ENCODE peak calls at places on chromosomes 11 and 22, in five cellular contexts. R is adipocyte, W is anterior cingulate cortex, B is NCI-H2081, C is HEK293T. Y is an unnamed sample.

GRCh38 chr11:36257351-36257750 is 31.9 kb downstream of the COMMD9 start:
- DNase-seq in R (no peak), W (no peak), B (no peak), C (no peak), Y (no peak)

GRCh38 chr11:2913029-2913431 is 16.2 kb downstream of the PHLDA2 start:
- DNase-seq in R (peak), W (no peak), B (no peak), C (no peak), Y (no peak)

GRCh38 chr22:32539631-32540449 is 65.2 kb downstream of the FBXO7 start:
- DNase-seq in R (no peak), W (no peak), B (no peak), C (no peak), Y (peak)

GRCh38 chr22:35325209-35325608 is 25.5 kb downstream of the TOM1 start:
- DNase-seq in R (no peak), W (no peak), B (no peak), C (no peak), Y (no peak)

GRCh38 chr22:48838376-48838775 is 989.3 kb downstream of the BRD1 start:
- DNase-seq in R (no peak), W (no peak), B (no peak), C (no peak), Y (no peak)

GRCh38 chr22:43212434-43212952 is 25.6 kb upstream of the TTLL12 start:
- DNase-seq in R (no peak), W (no peak), B (no peak), C (no peak), Y (no peak)

GRCh38 chr11:33388793-33389525 is 131.8 kb downstream of the HIPK3 start:
- DNase-seq in R (no peak), W (no peak), B (no peak), C (no peak), Y (no peak)

GRCh38 chr11:102345923-102346322 is 1.1 kb upstream of the BIRC2 start:
- DNase-seq in R (peak), W (no peak), B (no peak), C (no peak), Y (no peak)

GRCh38 chr11:95821640-95822039 is 31.3 kb downstream of the CEP57 start:
- DNase-seq in R (peak), W (no peak), B (no peak), C (no peak), Y (no peak)

GRCh38 chr11:88656960-88657738 is 319.6 kb upstream of the CTSC start:
- DNase-seq in R (no peak), W (no peak), B (no peak), C (no peak), Y (no peak)

Y was measured in Jurkat, Clone E6-1.